ENCODE peak calls at places on chromosomes 13 and 19, in five cellular contexts. I, X, W, B and M are unnamed samples.

GRCh38 chr19:45630463-45630862 is 8.7 kb downstream of the EML2 start:
- DNase-seq in I (peak; percentile 71), X (no peak), W (no peak), B (peak; percentile 80), M (no peak)

GRCh38 chr13:111328803-111329410 is 8.5 kb downstream of the TEX29 start:
- DNase-seq in I (no peak), X (no peak), W (no peak), B (no peak), M (peak; percentile 79)

GRCh38 chr13:97975280-97975850 is 21.9 kb downstream of the IPO5 start:
- DNase-seq in I (no peak), X (no peak), W (no peak), B (no peak), M (no peak)

GRCh38 chr13:104382941-104383340 is 1316.7 kb upstream of the SLC10A2 start:
- DNase-seq in I (no peak), X (no peak), W (no peak), B (no peak), M (no peak)

GRCh38 chr13:89568276-89568675 is 1779.2 kb upstream of the MIR17HG start:
- DNase-seq in I (no peak), X (no peak), W (no peak), B (no peak), M (no peak)

GRCh38 chr13:110716235-110716505 is 2.7 kb downstream of the ING1 start:
- DNase-seq in I (peak; percentile 46), X (no peak), W (no peak), B (peak; percentile 21), M (no peak)

GRCh38 chr13:97222934-97223710 is 989 bp downstream of the MBNL2 start:
- DNase-seq in I (peak; percentile 49), X (no peak), W (no peak), B (no peak), M (no peak)

GRCh38 chr13:96229356-96229755 is 139.4 kb downstream of the HS6ST3 start:
- DNase-seq in I (peak; percentile 72), X (no peak), W (no peak), B (peak; percentile 1), M (no peak)

GRCh38 chr13:35470671-35471465 is 5.6 kb downstream of the MAB21L1 start:
- DNase-seq in I (peak; percentile 87), X (no peak), W (peak; percentile 83), B (no peak), M (no peak)

GRCh38 chr19:48922548-48923490 is 10.7 kb upstream of the DHDH start:
- DNase-seq in I (no peak), X (no peak), W (no peak), B (no peak), M (no peak)

GRCh38 chr13:97540696-97541095 is 106.7 kb downstream of the RAP2A start:
- DNase-seq in I (no peak), X (no peak), W (no peak), B (peak; percentile 6), M (no peak)

GRCh38 chr19:14502334-14503092 is 6.6 kb upstream of the GIPC1 start:
- DNase-seq in I (no peak), X (no peak), W (no peak), B (no peak), M (no peak)

GRCh38 chr13:94657167-94657566 is 55.2 kb downstream of the SOX21 start:
- DNase-seq in I (no peak), X (no peak), W (no peak), B (peak; percentile 54), M (no peak)

GRCh38 chr13:113623491-113624234 is 34.3 kb downstream of the ATP4B start:
- DNase-seq in I (no peak), X (no peak), W (peak; percentile 69), B (no peak), M (no peak)

GRCh38 chr13:64278493-64278892 is 2862.8 kb upstream of the PCDH20 start:
- DNase-seq in I (no peak), X (no peak), W (no peak), B (peak; percentile 69), M (no peak)

GRCh38 chr19:3249408-3249807 is 24.9 kb downstream of the CELF5 start:
- DNase-seq in I (peak; percentile 80), X (no peak), W (no peak), B (no peak), M (no peak)

GRCh38 chr13:21826214-21827015 is 155.5 kb downstream of the FGF9 start:
- DNase-seq in I (no peak), X (no peak), W (no peak), B (no peak), M (no peak)

GRCh38 chr19:38288127-38288855 is 15.8 kb upstream of the C19orf33 start:
- DNase-seq in I (no peak), X (no peak), W (no peak), B (no peak), M (no peak)

GRCh38 chr13:99041788-99042187 is 63.9 kb upstream of the DOCK9 start:
- DNase-seq in I (no peak), X (no peak), W (no peak), B (no peak), M (no peak)

GRCh38 chr19:38706792-38707511 is 37.3 kb downstream of the CAPN12 start:
- DNase-seq in I (peak; percentile 41), X (no peak), W (no peak), B (no peak), M (no peak)

GRCh38 chr13:35927554-35927953 is 203.6 kb downstream of the DCLK1 start:
- DNase-seq in I (no peak), X (no peak), W (no peak), B (peak; percentile 80), M (no peak)

GRCh38 chr13:45362939-45363338 is 22.0 kb upstream of the TPT1 start:
- DNase-seq in I (peak; percentile 89), X (no peak), W (no peak), B (no peak), M (no peak)

GRCh38 chr19:3041302-3041701 is 12.2 kb upstream of the TLE2 start:
- DNase-seq in I (peak; percentile 55), X (no peak), W (no peak), B (no peak), M (no peak)

GRCh38 chr19:30222993-30223865 is 149.0 kb upstream of the ZNF536 start:
- DNase-seq in I (peak; percentile 63), X (no peak), W (no peak), B (no peak), M (no peak)

GRCh38 chr13:50484472-50485113 is 358.9 kb downstream of the DLEU7 start:
- DNase-seq in I (no peak), X (no peak), W (no peak), B (no peak), M (no peak)

GRCh38 chr19:6233827-6234511 is 45.8 kb downstream of the MLLT1 start:
- DNase-seq in I (no peak), X (peak; percentile 89), W (peak; percentile 82), B (peak; percentile 51), M (no peak)

GRCh38 chr13:82571653-82572052 is 1310.6 kb downstream of the SLITRK1 start:
- DNase-seq in I (no peak), X (no peak), W (no peak), B (peak; percentile 18), M (no peak)